ENCODE peak calls at places on chromosome 4, in four cellular contexts. One of them, this sample, is unnamed. For H3K4me1, the result is how much of the 10 kb centered on the place peaks cover.

GRCh38 chr4:105102026-105102425 is 44.6 kb upstream of the TET2 start:
- DNase-seq in astrocyte: no peak
- DNase-seq in PC-3: no peak
- DNase-seq in HepG2: no peak
- DNase-seq in this sample: no peak

GRCh38 chr4:150237110-150237852 is 159.0 kb downstream of the DCLK2 start:
- DNase-seq in astrocyte: peak
- DNase-seq in HepG2: no peak
- DNase-seq in PC-3: peak
- DNase-seq in this sample: no peak

GRCh38 chr4:11628093-11628725 is 199.5 kb upstream of the HS3ST1 start:
- DNase-seq in astrocyte: peak
- DNase-seq in PC-3: peak
- DNase-seq in HepG2: no peak
- DNase-seq in this sample: no peak

GRCh38 chr4:153523171-153523757 is 57.1 kb downstream of the TMEM131L start:
- DNase-seq in PC-3: no peak
- DNase-seq in HepG2: no peak
- DNase-seq in astrocyte: no peak
- DNase-seq in this sample: peak

GRCh38 chr4:185909959-185910358 is 98.0 kb upstream of the SORBS2 start:
- DNase-seq in PC-3: no peak
- DNase-seq in astrocyte: no peak
- DNase-seq in HepG2: no peak
- DNase-seq in this sample: no peak

GRCh38 chr4:42600578-42600977 is 56.3 kb downstream of the ATP8A1 start:
- DNase-seq in PC-3: no peak
- DNase-seq in astrocyte: no peak
- DNase-seq in HepG2: no peak
- DNase-seq in this sample: no peak

GRCh38 chr4:11765849-11766453 is 337.3 kb upstream of the HS3ST1 start:
- DNase-seq in PC-3: peak
- DNase-seq in HepG2: peak
- DNase-seq in astrocyte: peak
- DNase-seq in this sample: peak

GRCh38 chr4:52611030-52611555 is 48.0 kb downstream of the USP46 start:
- DNase-seq in astrocyte: no peak
- DNase-seq in PC-3: no peak
- DNase-seq in HepG2: no peak
- DNase-seq in this sample: no peak

GRCh38 chr4:34766935-34767859 is 1477.1 kb downstream of the ARAP2 start:
- DNase-seq in HepG2: no peak
- DNase-seq in PC-3: peak
- DNase-seq in astrocyte: no peak
- DNase-seq in this sample: no peak

GRCh38 chr4:88382621-88383020 is 4.0 kb downstream of the HERC6 start:
- DNase-seq in HepG2: no peak
- DNase-seq in PC-3: no peak
- DNase-seq in astrocyte: no peak
- DNase-seq in this sample: no peak

GRCh38 chr4:145231906-145232700 is 51.7 kb upstream of the OTUD4 start:
- DNase-seq in PC-3: peak
- DNase-seq in astrocyte: peak
- DNase-seq in HepG2: no peak
- DNase-seq in this sample: no peak

GRCh38 chr4:137674066-137674465 is 141.8 kb upstream of the PCDH18 start:
- DNase-seq in PC-3: peak
- DNase-seq in astrocyte: peak
- DNase-seq in HepG2: no peak
- DNase-seq in this sample: no peak

GRCh38 chr4:134365852-134366251 is 164.3 kb upstream of the PABPC4L start:
- DNase-seq in HepG2: no peak
- DNase-seq in PC-3: peak
- DNase-seq in astrocyte: peak
- DNase-seq in this sample: no peak

GRCh38 chr4:120694973-120695372 is 227.6 kb downstream of the PRDM5 start:
- DNase-seq in astrocyte: peak
- DNase-seq in HepG2: no peak
- DNase-seq in PC-3: peak
- DNase-seq in this sample: no peak

GRCh38 chr4:47639531-47639930 is 154.5 kb downstream of the ATP10D start:
- DNase-seq in HepG2: no peak
- DNase-seq in astrocyte: peak
- DNase-seq in PC-3: no peak
- DNase-seq in this sample: no peak

GRCh38 chr4:110211007-110211769 is 12.8 kb upstream of the ELOVL6 start:
- DNase-seq in astrocyte: peak
- DNase-seq in HepG2: peak
- DNase-seq in PC-3: peak
- DNase-seq in this sample: peak

GRCh38 chr4:186149872-186150271 is 41.5 kb upstream of the CYP4V2 start:
- DNase-seq in astrocyte: no peak
- DNase-seq in PC-3: peak
- DNase-seq in HepG2: peak
- DNase-seq in this sample: peak

GRCh38 chr4:74158561-74159396 is 861 bp downstream of the MTHFD2L start:
- DNase-seq in astrocyte: peak
- DNase-seq in PC-3: peak
- DNase-seq in HepG2: no peak
- DNase-seq in this sample: no peak

GRCh38 chr4:16120720-16121119 is 36.9 kb upstream of the PROM1 start:
- DNase-seq in HepG2: no peak
- DNase-seq in astrocyte: no peak
- DNase-seq in PC-3: no peak
- DNase-seq in this sample: no peak

GRCh38 chr4:80266902-80267380 is 477 bp downstream of the FGF5 start:
- DNase-seq in astrocyte: peak
- DNase-seq in HepG2: no peak
- DNase-seq in PC-3: peak
- DNase-seq in this sample: peak

GRCh38 chr4:158670975-158671664 is 567 bp downstream of the C4orf46 start:
- DNase-seq in astrocyte: peak
- DNase-seq in HepG2: peak
- DNase-seq in PC-3: peak
- DNase-seq in this sample: peak

GRCh38 chr4:4780634-4781287 is 78.7 kb upstream of the MSX1 start:
- DNase-seq in HepG2: no peak
- DNase-seq in PC-3: peak
- DNase-seq in astrocyte: peak
- DNase-seq in this sample: no peak

GRCh38 chr4:169573889-169574288 is 38.5 kb downstream of the NEK1 start:
- DNase-seq in astrocyte: no peak
- DNase-seq in PC-3: no peak
- DNase-seq in HepG2: no peak
- DNase-seq in this sample: no peak

GRCh38 chr4:142435599-142436235 is 410.4 kb downstream of the INPP4B start:
- DNase-seq in astrocyte: no peak
- DNase-seq in HepG2: no peak
- DNase-seq in PC-3: no peak
- DNase-seq in this sample: peak

GRCh38 chr4:144667500-144667899 is 21.5 kb downstream of the HHIP start:
- DNase-seq in HepG2: no peak
- DNase-seq in astrocyte: peak
- DNase-seq in PC-3: no peak
- DNase-seq in this sample: no peak

GRCh38 chr4:3834921-3835521 is 68.8 kb downstream of the ADRA2C start:
- DNase-seq in astrocyte: no peak
- DNase-seq in HepG2: peak
- DNase-seq in PC-3: no peak
- DNase-seq in this sample: no peak

GRCh38 chr4:124867551-124867950 is 155.0 kb upstream of the ANKRD50 start:
- DNase-seq in PC-3: no peak
- DNase-seq in HepG2: no peak
- DNase-seq in astrocyte: peak
- DNase-seq in this sample: no peak

GRCh38 chr4:153112071-153112460 is 92.2 kb upstream of the TRIM2 start:
- DNase-seq in HepG2: no peak
- DNase-seq in PC-3: no peak
- DNase-seq in astrocyte: no peak
- DNase-seq in this sample: no peak

GRCh38 chr4:8860892-8861575 is 10.6 kb downstream of the HMX1 start:
- DNase-seq in HepG2: no peak
- DNase-seq in astrocyte: no peak
- DNase-seq in PC-3: no peak
- DNase-seq in this sample: peak

GRCh38 chr4:8862800-8863758 is 8.6 kb downstream of the HMX1 start:
- DNase-seq in PC-3: no peak
- DNase-seq in astrocyte: no peak
- DNase-seq in HepG2: no peak
- DNase-seq in this sample: peak

GRCh38 chr4:8860096-8860891 is 11.3 kb downstream of the HMX1 start:
- DNase-seq in HepG2: no peak
- DNase-seq in PC-3: no peak
- DNase-seq in astrocyte: no peak
- DNase-seq in this sample: peak

GRCh38 chr4:8862334-8862733 is 9.3 kb downstream of the HMX1 start:
- DNase-seq in HepG2: no peak
- DNase-seq in astrocyte: no peak
- DNase-seq in PC-3: no peak
- DNase-seq in this sample: no peak

DNA sequence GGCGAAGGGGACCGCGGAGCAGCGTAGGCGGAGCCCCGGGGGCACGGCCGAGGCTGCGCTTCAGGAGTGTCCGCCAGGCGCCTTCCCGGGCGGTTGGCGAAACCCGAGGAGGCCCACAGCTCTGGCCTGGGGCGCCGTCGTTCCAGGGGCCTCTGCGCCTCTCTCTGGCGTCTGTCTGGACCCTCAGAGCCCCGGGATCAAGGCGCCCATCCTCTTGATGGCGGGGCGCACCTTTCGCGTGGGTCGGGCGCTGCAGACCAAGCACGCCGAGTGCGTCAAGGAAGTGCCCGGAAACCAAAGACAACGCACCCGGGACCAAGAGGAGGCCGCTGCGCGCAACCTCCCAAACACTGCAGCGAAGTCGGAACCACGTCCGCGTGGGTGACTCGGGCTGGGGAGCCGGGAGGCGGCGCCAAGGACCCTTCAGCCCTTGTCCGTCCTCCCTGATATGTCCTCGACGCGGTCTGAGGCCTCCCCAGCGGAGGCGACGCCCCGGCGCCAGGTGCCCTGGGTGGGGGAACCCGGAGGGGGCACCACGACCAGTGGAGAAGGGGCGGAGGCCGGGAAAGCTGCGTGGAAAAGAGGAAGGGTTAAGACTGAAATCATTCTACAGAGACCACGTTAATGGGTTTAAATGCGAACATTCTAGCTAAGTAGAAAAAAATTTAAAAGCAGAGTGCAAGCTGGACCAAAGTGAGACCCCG is 9.9 kb downstream of the HMX1 start:
- DNase-seq in astrocyte: no peak
- DNase-seq in HepG2: no peak
- DNase-seq in PC-3: no peak
- DNase-seq in this sample: peak
- TF ChIP-seq EZH2 in astrocyte: peak
- TF ChIP-seq EZH2 in HepG2: no peak
- TF ChIP-seq EZH2 in PC-3: no peak
- TF ChIP-seq EZH2 in this sample: peak

DNA sequence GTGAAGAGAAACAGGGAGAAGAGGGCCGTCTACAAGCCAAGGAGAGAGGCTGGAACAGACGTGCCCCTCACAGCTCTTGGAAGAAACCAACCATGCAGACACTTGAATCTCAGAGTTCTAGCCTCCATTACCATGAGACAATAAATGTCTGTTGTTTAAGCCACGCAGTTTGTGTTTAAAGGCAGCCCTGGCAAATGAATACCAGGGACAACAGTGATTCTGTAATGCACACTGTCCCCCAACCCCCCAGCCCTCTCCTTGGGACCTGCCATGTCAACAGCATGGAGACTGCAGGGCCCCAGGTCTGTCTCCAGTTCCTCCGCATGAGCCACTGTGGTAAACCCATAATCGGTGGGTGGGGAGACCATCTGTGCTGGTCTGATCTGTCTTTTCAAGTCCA is 348.0 kb upstream of the KLF3 start:
- DNase-seq in HepG2: no peak
- DNase-seq in PC-3: no peak
- DNase-seq in astrocyte: no peak
- DNase-seq in this sample: no peak
- H3K4me1 ChIP-seq in HepG2: under half
- H3K4me1 ChIP-seq in PC-3: under half
- H3K4me1 ChIP-seq in astrocyte: under half
- H3K4me1 ChIP-seq in this sample: under half

GRCh38 chr4:84481879-84482245 is 17.2 kb downstream of the NKX6-1 start:
- DNase-seq in astrocyte: no peak
- DNase-seq in HepG2: no peak
- DNase-seq in PC-3: no peak
- DNase-seq in this sample: peak
- TF ChIP-seq EZH2 in astrocyte: peak
- TF ChIP-seq EZH2 in HepG2: no peak
- TF ChIP-seq EZH2 in PC-3: no peak
- TF ChIP-seq EZH2 in this sample: peak

GRCh38 chr4:184810720-184811119 is 15.0 kb downstream of the ACSL1 start:
- DNase-seq in HepG2: no peak
- DNase-seq in astrocyte: no peak
- DNase-seq in PC-3: no peak
- DNase-seq in this sample: no peak
- H3K4me1 ChIP-seq in HepG2: half or more
- H3K4me1 ChIP-seq in astrocyte: under half
- H3K4me1 ChIP-seq in PC-3: half or more
- H3K4me1 ChIP-seq in this sample: under half

GRCh38 chr4:2416564-2417195 is 1.8 kb downstream of the ZFYVE28 start:
- DNase-seq in HepG2: no peak
- DNase-seq in astrocyte: no peak
- DNase-seq in PC-3: no peak
- DNase-seq in this sample: peak
- TF ChIP-seq EZH2 in HepG2: peak
- TF ChIP-seq EZH2 in astrocyte: peak
- TF ChIP-seq EZH2 in PC-3: no peak
- TF ChIP-seq EZH2 in this sample: peak

GRCh38 chr4:31015123-31015522 is 295.0 kb downstream of the PCDH7 start:
- DNase-seq in HepG2: no peak
- DNase-seq in astrocyte: no peak
- DNase-seq in PC-3: no peak
- DNase-seq in this sample: no peak
- H3K4me1 ChIP-seq in HepG2: under half
- H3K4me1 ChIP-seq in astrocyte: under half
- H3K4me1 ChIP-seq in PC-3: under half
- H3K4me1 ChIP-seq in this sample: under half

GRCh38 chr4:122639181-122639580 is 18.3 kb upstream of the IL21 start:
- DNase-seq in astrocyte: no peak
- DNase-seq in HepG2: no peak
- DNase-seq in PC-3: peak
- DNase-seq in this sample: no peak
- TF ChIP-seq EZH2 in astrocyte: no peak
- TF ChIP-seq EZH2 in HepG2: no peak
- TF ChIP-seq EZH2 in PC-3: no peak
- TF ChIP-seq EZH2 in this sample: no peak

DNA sequence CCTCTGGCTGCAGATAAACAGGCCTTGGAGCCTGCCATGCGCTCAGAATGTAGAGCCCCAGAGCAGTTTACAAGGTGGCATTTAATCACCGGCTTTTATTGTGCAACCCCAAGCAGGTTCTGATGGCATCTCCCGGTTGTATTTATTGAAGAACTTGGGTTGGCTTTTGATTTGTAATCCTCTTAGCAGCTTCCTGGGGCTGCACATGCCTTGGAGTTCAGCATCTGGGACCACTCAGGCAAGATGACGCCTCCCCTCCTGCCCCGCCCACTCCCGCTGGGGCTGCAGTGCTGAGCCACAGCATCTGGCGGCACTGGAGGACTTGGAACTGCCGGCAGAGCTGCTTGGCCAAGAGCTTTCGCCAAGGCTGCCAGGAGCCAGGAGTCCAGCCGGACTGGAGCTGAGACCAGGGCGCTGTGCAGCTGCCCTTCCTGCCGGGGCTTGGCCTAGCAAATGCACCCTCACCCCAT is 5.3 kb downstream of the HTRA3 start:
- DNase-seq in HepG2: no peak
- DNase-seq in astrocyte: peak
- DNase-seq in PC-3: no peak
- DNase-seq in this sample: peak
- H3K4me1 ChIP-seq in HepG2: under half
- H3K4me1 ChIP-seq in astrocyte: under half
- H3K4me1 ChIP-seq in PC-3: under half
- H3K4me1 ChIP-seq in this sample: under half

This sample was measured in neural progenitor cell.